ENCODE peak calls at places on chromosome 2, in six cellular contexts. V is AG09319, X is RCC 7860, E is SJSA1, L is cardiac fibroblast, T is hepatocyte. U is an unnamed sample.
A peak's percentile ranks its signal among the peaks of the same experiment; 100 is the strongest.

GRCh38 chr2:160375802-160376469 is 117.7 kb downstream of the RBMS1 start:
- DNase-seq in E (no peak), L (peak; percentile 87), T (no peak), X (no peak), V (no peak), U (no peak)

GRCh38 chr2:84946204-84947009 is 24.6 kb upstream of the KCMF1 start:
- DNase-seq in T (peak; percentile 82), L (peak; percentile 91), X (peak; percentile 99), V (no peak), E (peak; percentile 86), U (no peak)

GRCh38 chr2:43407826-43408783 is 181.7 kb upstream of the ZFP36L2 start:
- DNase-seq in L (peak; percentile 27), X (no peak), T (no peak), E (no peak), V (no peak), U (no peak)

GRCh38 chr2:54656863-54657262 is 66.6 kb upstream of the EML6 start:
- DNase-seq in X (no peak), L (no peak), T (no peak), V (no peak), E (no peak), U (no peak)

GRCh38 chr2:98334439-98335078 is 11.7 kb upstream of the CNGA3 start:
- DNase-seq in L (peak; percentile 95), E (peak; percentile 72), T (peak; percentile 22), V (peak; percentile 47), X (peak; percentile 93), U (peak; percentile 43)

GRCh38 chr2:85259101-85259590 is 68.6 kb downstream of the TGOLN2 start:
- DNase-seq in V (peak; percentile 69), L (peak; percentile 60), T (peak; percentile 45), E (peak; percentile 68), X (no peak), U (peak; percentile 38)

GRCh38 chr2:59435630-59436029 is 1117.8 kb downstream of the BCL11A start:
- DNase-seq in V (no peak), X (no peak), T (no peak), E (no peak), L (no peak), U (no peak)

GRCh38 chr2:134127496-134127895 is 126.4 kb upstream of the MGAT5 start:
- DNase-seq in E (no peak), X (no peak), L (no peak), T (no peak), V (no peak), U (no peak)

GRCh38 chr2:148524519-148524919 is 120.0 kb upstream of the EPC2 start:
- DNase-seq in V (no peak), T (no peak), X (no peak), L (no peak), E (no peak), U (no peak)

GRCh38 chr2:160039166-160039903 is 23.1 kb downstream of the PLA2R1 start:
- DNase-seq in X (no peak), L (peak; percentile 66), T (no peak), E (no peak), V (no peak), U (no peak)

GRCh38 chr2:56816666-56817065 is 632.9 kb downstream of the CCDC85A start:
- DNase-seq in X (no peak), L (no peak), V (no peak), E (no peak), T (peak; percentile 4), U (no peak)

GRCh38 chr2:238130111-238130695 is 8.3 kb upstream of the KLHL30 start:
- DNase-seq in X (no peak), T (no peak), E (no peak), V (no peak), L (no peak), U (no peak)

GRCh38 chr2:74552914-74553811 is 579 bp downstream of the LOXL3 start:
- DNase-seq in X (no peak), L (peak; percentile 42), T (peak; percentile 36), E (no peak), V (no peak), U (no peak)